ENCODE peak calls at places on chromosomes 7 and 10, in eight cellular contexts. D, A, K, I, M, V, N and Q are unnamed samples.

GRCh38 chr10:15704581-15704968 is 15.1 kb downstream of the ITGA8 start:
- DNase-seq in D (no peak), V (no peak), M (peak), N (no peak), I (no peak), K (no peak), A (no peak), Q (no peak)

GRCh38 chr10:21372651-21373410 is 152.7 kb downstream of the SKIDA1 start:
- DNase-seq in I (peak), D (no peak), N (no peak), M (peak), K (peak), V (peak), A (no peak), Q (no peak)

GRCh38 chr7:151814400-151814914 is 62.5 kb downstream of the PRKAG2 start:
- DNase-seq in D (peak), A (no peak), I (no peak), V (no peak), M (peak), K (peak), N (no peak), Q (no peak)

GRCh38 chr7:156547884-156548561 is 92.6 kb upstream of the RNF32 start:
- DNase-seq in K (no peak), V (no peak), N (no peak), M (no peak), D (no peak), I (no peak), A (no peak), Q (no peak)

GRCh38 chr10:112223725-112224124 is 40.2 kb upstream of the GPAM start:
- DNase-seq in V (no peak), N (no peak), K (no peak), M (no peak), A (no peak), I (no peak), D (no peak), Q (no peak)

GRCh38 chr10:5492322-5492855 is 7.0 kb downstream of the CALML5 start:
- DNase-seq in V (no peak), M (no peak), K (no peak), N (no peak), A (no peak), D (no peak), I (no peak), Q (no peak)

GRCh38 chr10:95834375-95834774 is 73.4 kb upstream of the CC2D2B start:
- DNase-seq in A (no peak), I (no peak), M (no peak), N (no peak), D (no peak), V (no peak), K (no peak), Q (no peak)

GRCh38 chr10:29611796-29612381 is 22.9 kb downstream of the SVIL start:
- DNase-seq in M (no peak), I (no peak), A (no peak), V (no peak), K (no peak), D (no peak), N (no peak), Q (no peak)

GRCh38 chr7:69691327-69691726 is 93.1 kb downstream of the AUTS2 start:
- DNase-seq in K (no peak), N (no peak), D (no peak), A (no peak), M (no peak), V (no peak), I (no peak), Q (no peak)

GRCh38 chr7:7114575-7115291 is 67.6 kb upstream of the C1GALT1 start:
- DNase-seq in K (no peak), M (peak), I (no peak), N (no peak), A (no peak), D (no peak), V (no peak), Q (peak)